ENCODE peak calls at places on chromosome 11, in seven cellular contexts. I, C, R, A, B, H and E are unnamed samples.

GRCh38 chr11:67055812-67056211 is 835 bp upstream of the RHOD start:
- DNase-seq in I (no peak), C (no peak), R (no peak), A (no peak), B (no peak), H (no peak), E (no peak)

GRCh38 chr11:128692750-128693578 is 908 bp upstream of the FLI1 start:
- DNase-seq in I (no peak), C (no peak), R (peak; percentile 53), A (no peak), B (peak; percentile 53), H (no peak), E (no peak)

GRCh38 chr11:125514336-125515101 is 18.5 kb upstream of the FEZ1 start:
- DNase-seq in I (no peak), C (no peak), R (peak; percentile 87), A (no peak), B (no peak), H (no peak), E (no peak)

GRCh38 chr11:103532133-103532788 is 423.0 kb downstream of the DYNC2H1 start:
- DNase-seq in I (no peak), C (no peak), R (no peak), A (no peak), B (peak; percentile 90), H (no peak), E (no peak)

GRCh38 chr11:74966651-74967050 is 17.6 kb downstream of the SPCS2 start:
- DNase-seq in I (no peak), C (no peak), R (no peak), A (no peak), B (peak; percentile 45), H (no peak), E (no peak)

GRCh38 chr11:115422013-115422697 is 82.1 kb downstream of the CADM1 start:
- DNase-seq in I (no peak), C (no peak), R (no peak), A (no peak), B (no peak), H (no peak), E (no peak)

GRCh38 chr11:35946766-35947165 is 2.9 kb downstream of the LDLRAD3 start:
- DNase-seq in I (no peak), C (no peak), R (no peak), A (no peak), B (no peak), H (no peak), E (no peak)

GRCh38 chr11:13875643-13876042 is 86.9 kb upstream of the SPON1 start:
- DNase-seq in I (no peak), C (no peak), R (no peak), A (no peak), B (no peak), H (no peak), E (peak; percentile 92)

GRCh38 chr11:94800394-94800793 is 32.2 kb downstream of the AMOTL1 start:
- DNase-seq in I (no peak), C (peak; percentile 86), R (peak; percentile 62), A (no peak), B (no peak), H (no peak), E (no peak)

GRCh38 chr11:123194308-123195181 is 503 bp downstream of the CLMP start:
- DNase-seq in I (no peak), C (no peak), R (no peak), A (peak; percentile 60), B (peak; percentile 44), H (no peak), E (no peak)

GRCh38 chr11:73192272-73192671 is 25.8 kb upstream of the P2RY2 start:
- DNase-seq in I (no peak), C (peak; percentile 51), R (no peak), A (no peak), B (no peak), H (no peak), E (no peak)

GRCh38 chr11:70535191-70535971 is 137.1 kb downstream of the CTTN start:
- DNase-seq in I (no peak), C (no peak), R (no peak), A (no peak), B (no peak), H (no peak), E (no peak)

GRCh38 chr11:95512177-95512576 is 277.4 kb downstream of the FAM76B start:
- DNase-seq in I (no peak), C (peak; percentile 31), R (no peak), A (no peak), B (peak; percentile 84), H (no peak), E (no peak)

GRCh38 chr11:107591446-107592236 is 694 bp downstream of the ELMOD1 start:
- DNase-seq in I (no peak), C (no peak), R (peak; percentile 29), A (no peak), B (peak; percentile 43), H (no peak), E (no peak)

GRCh38 chr11:17353228-17354021 is 1.8 kb downstream of the NCR3LG1 start:
- DNase-seq in I (peak; percentile 77), C (peak; percentile 44), R (peak; percentile 47), A (peak; percentile 69), B (peak; percentile 85), H (peak; percentile 33), E (peak; percentile 72)

GRCh38 chr11:130244851-130245250 is 69.9 kb downstream of the ZBTB44 start:
- DNase-seq in I (no peak), C (no peak), R (no peak), A (no peak), B (no peak), H (no peak), E (no peak)

GRCh38 chr11:76888989-76889388 is 28.3 kb downstream of the ACER3 start:
- DNase-seq in I (no peak), C (no peak), R (no peak), A (no peak), B (no peak), H (no peak), E (no peak)